ENCODE peak calls at places on chromosomes 1 and 21, in ten cellular contexts. S, K, V, Q, D, L, Z, F, G and Y are unnamed samples.

GRCh38 chr1:47549532-47549931 is 111.7 kb downstream of the FOXD2 start:
- DNase-seq in S (no peak), K (no peak), V (no peak), Q (peak), D (no peak), L (no peak), Z (no peak), F (no peak), G (no peak), Y (no peak)

GRCh38 chr1:200042437-200043329 is 15.2 kb downstream of the NR5A2 start:
- DNase-seq in S (peak), K (peak), V (peak), Q (peak), D (no peak), L (no peak), Z (no peak), F (no peak), G (no peak), Y (no peak)

GRCh38 chr21:34365794-34366193 is 2.0 kb downstream of the KCNE2 start:
- DNase-seq in S (no peak), K (no peak), V (peak), Q (no peak), D (no peak), L (no peak), Z (no peak), F (no peak), G (no peak), Y (no peak)

GRCh38 chr21:33940164-33940563 is 24.6 kb upstream of the ATP5PO start:
- DNase-seq in S (no peak), K (peak), V (no peak), Q (no peak), D (no peak), L (no peak), Z (no peak), F (no peak), G (peak), Y (no peak)

GRCh38 chr1:20281801-20282200 is 8.9 kb upstream of the VWA5B1 start:
- DNase-seq in S (no peak), K (peak), V (no peak), Q (no peak), D (no peak), L (no peak), Z (no peak), F (no peak), G (peak), Y (no peak)

GRCh38 chr1:78918157-78918556 is 88.4 kb downstream of the ADGRL4 start:
- DNase-seq in S (no peak), K (peak), V (no peak), Q (no peak), D (no peak), L (no peak), Z (no peak), F (no peak), G (peak), Y (no peak)

GRCh38 chr1:76238094-76238551 is 163.6 kb downstream of the ST6GALNAC3 start:
- DNase-seq in S (no peak), K (no peak), V (no peak), Q (peak), D (no peak), L (no peak), Z (no peak), F (no peak), G (peak), Y (no peak)

GRCh38 chr1:30312226-30312625 is 411.2 kb downstream of the MATN1 start:
- DNase-seq in S (no peak), K (no peak), V (no peak), Q (no peak), D (no peak), L (no peak), Z (no peak), F (no peak), G (no peak), Y (no peak)